ENCODE peak calls at places on chromosomes 5 and 9, in six cellular contexts. T is PC-3, X is HL-60, B is fibroblast of pulmonary artery, Z is thoracic aorta, D is transverse colon. I is an unnamed sample.

GRCh38 chr5:102583663-102584062 is 84.9 kb upstream of the SLCO6A1 start:
- DNase-seq in T (peak; percentile 74), X (no peak), B (peak; percentile 44), Z (no peak), D (no peak), I (peak; percentile 29)

GRCh38 chr5:142300677-142301076 is 24.1 kb downstream of the SPRY4 start:
- DNase-seq in T (no peak), X (no peak), B (no peak), Z (no peak), D (no peak), I (no peak)

GRCh38 chr5:180159756-180160155 is 49.3 kb downstream of the RASGEF1C start:
- DNase-seq in T (no peak), X (no peak), B (no peak), Z (no peak), D (no peak), I (no peak)

GRCh38 chr5:15009420-15009819 is 137.8 kb upstream of the ANKH start:
- DNase-seq in T (peak; percentile 98), X (no peak), B (peak; percentile 87), Z (no peak), D (no peak), I (peak; percentile 23)

GRCh38 chr9:109556061-109556460 is 58.0 kb upstream of the PTPN3 start:
- DNase-seq in T (peak; percentile 25), X (no peak), B (no peak), Z (no peak), D (no peak), I (no peak)

GRCh38 chr5:72653586-72653985 is 146.4 kb upstream of the ZNF366 start:
- DNase-seq in T (no peak), X (no peak), B (no peak), Z (no peak), D (no peak), I (peak; percentile 10)

GRCh38 chr5:133921899-133922468 is 46.4 kb downstream of the C5orf15 start:
- DNase-seq in T (no peak), X (no peak), B (no peak), Z (no peak), D (no peak), I (no peak)

GRCh38 chr9:10371824-10372223 is 241.0 kb downstream of the PTPRD start:
- DNase-seq in T (no peak), X (no peak), B (no peak), Z (no peak), D (no peak), I (no peak)

GRCh38 chr5:150411245-150411979 is 1.3 kb downstream of the CD74 start:
- DNase-seq in T (no peak), X (peak; percentile 25), B (peak; percentile 19), Z (peak; percentile 29), D (peak; percentile 74), I (no peak)

GRCh38 chr5:154196955-154197652 is 6.6 kb downstream of the GALNT10 start:
- DNase-seq in T (no peak), X (no peak), B (peak; percentile 72), Z (no peak), D (no peak), I (peak; percentile 62)

GRCh38 chr5:31853398-31854135 is 214.6 kb downstream of the PDZD2 start:
- DNase-seq in T (peak; percentile 30), X (no peak), B (no peak), Z (no peak), D (no peak), I (no peak)

GRCh38 chr9:70262948-70263347 is 4.2 kb downstream of the SMC5 start:
- DNase-seq in T (peak; percentile 15), X (no peak), B (no peak), Z (no peak), D (no peak), I (no peak)

GRCh38 chr5:150630016-150630415 is 10.4 kb upstream of the SYNPO start:
- DNase-seq in T (no peak), X (no peak), B (no peak), Z (no peak), D (no peak), I (no peak)

GRCh38 chr5:10158886-10159285 is 90.8 kb downstream of the ATPSCKMT start:
- DNase-seq in T (no peak), X (no peak), B (no peak), Z (no peak), D (no peak), I (no peak)

GRCh38 chr9:136644343-136644592 is 18.4 kb upstream of the EGFL7 start:
- DNase-seq in T (no peak), X (no peak), B (peak; percentile 73), Z (no peak), D (peak; percentile 92), I (peak; percentile 55)

GRCh38 chr5:142929602-142930001 is 159.4 kb downstream of the ARHGAP26 start:
- DNase-seq in T (no peak), X (no peak), B (peak; percentile 8), Z (no peak), D (peak; percentile 13), I (no peak)

GRCh38 chr9:93183663-93184438 is at the start of gene WNK2:
- DNase-seq in T (peak; percentile 63), X (no peak), B (no peak), Z (no peak), D (peak; percentile 67), I (no peak)

GRCh38 chr5:471750-472058 is 28.7 kb downstream of the EXOC3 start:
- DNase-seq in T (no peak), X (no peak), B (no peak), Z (no peak), D (peak; percentile 5), I (no peak)

GRCh38 chr5:173281910-173282309 is 46.3 kb downstream of the STC2 start:
- DNase-seq in T (peak; percentile 46), X (no peak), B (peak; percentile 36), Z (no peak), D (no peak), I (no peak)
- TF ChIP-seq CTCF in T (peak; percentile 56), X (no peak), B (peak; percentile 45), Z (no peak), D (no peak), I (peak; percentile 36)

GRCh38 chr9:131436386-131436785 is 42.5 kb downstream of the PRRC2B start:
- DNase-seq in T (no peak), X (no peak), B (no peak), Z (no peak), D (no peak), I (no peak)
- H3K4me3 ChIP-seq in T (no peak overlapping the region), X (no peak overlapping the region), B (no peak overlapping the region), Z (no peak overlapping the region), D (no peak overlapping the region), I (no peak overlapping the region)

DNA sequence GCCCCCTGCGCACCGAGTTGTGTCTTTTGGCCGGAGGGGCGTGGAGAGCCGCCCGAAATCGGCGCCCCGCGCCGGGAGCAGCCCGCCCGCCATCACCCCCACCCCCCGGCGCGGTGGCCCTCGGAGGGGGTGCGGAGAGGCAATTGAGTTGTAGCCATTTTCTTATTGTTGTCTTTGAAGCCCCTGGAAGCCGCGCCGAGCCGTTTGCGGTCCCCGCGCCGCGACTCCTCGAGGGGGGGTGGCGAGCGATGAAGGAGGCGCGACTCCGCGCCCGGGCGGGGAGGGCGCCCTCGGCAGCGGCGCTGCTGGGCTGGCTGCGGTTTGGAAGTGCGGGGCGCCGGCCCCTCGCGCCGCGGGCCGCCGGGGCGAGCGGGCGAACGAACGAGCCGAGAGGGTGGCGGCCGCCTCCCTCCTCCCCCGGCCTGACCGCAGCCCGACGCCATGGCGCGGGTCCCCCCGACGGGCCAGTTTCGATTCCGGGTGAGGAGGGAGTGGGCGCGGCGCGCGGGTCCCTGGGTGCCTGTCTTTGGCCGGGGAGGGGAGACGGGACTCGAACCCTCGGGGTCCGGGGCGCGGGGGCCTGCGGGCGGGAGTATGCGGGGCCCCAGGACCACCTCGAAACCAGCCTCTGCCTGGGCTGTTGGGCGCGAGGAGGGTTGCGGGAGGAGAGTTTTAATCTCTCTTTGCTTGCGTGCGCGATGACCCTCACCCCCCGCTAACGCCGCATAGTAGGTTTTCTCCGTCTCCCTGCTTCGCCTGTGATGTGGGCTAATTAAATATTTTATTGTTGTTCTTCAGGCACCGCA is 1.3 kb downstream of the TLE4 start:
- DNase-seq in T (no peak), X (no peak), B (no peak), Z (no peak), D (peak; percentile 53), I (no peak)
- TF ChIP-seq CTCF in T (no peak), X (no peak), B (no peak), Z (no peak), D (no peak), I (no peak)

GRCh38 chr9:129458155-129458661 is 162.7 kb downstream of the C9orf50 start:
- DNase-seq in T (no peak), X (peak; percentile 71), B (no peak), Z (no peak), D (peak; percentile 54), I (no peak)

GRCh38 chr9:129458663-129459549 is 162.0 kb downstream of the C9orf50 start:
- DNase-seq in T (no peak), X (peak; percentile 50), B (no peak), Z (no peak), D (peak; percentile 47), I (no peak)

GRCh38 chr9:129460323-129461261 is 160.3 kb downstream of the C9orf50 start:
- DNase-seq in T (peak; percentile 91), X (peak; percentile 99), B (peak; percentile 99), Z (peak; percentile 94), D (peak; percentile 96), I (peak; percentile 99)

GRCh38 chr9:129457325-129457779 is 163.5 kb downstream of the C9orf50 start:
- DNase-seq in T (no peak), X (no peak), B (no peak), Z (no peak), D (no peak), I (no peak)

DNA sequence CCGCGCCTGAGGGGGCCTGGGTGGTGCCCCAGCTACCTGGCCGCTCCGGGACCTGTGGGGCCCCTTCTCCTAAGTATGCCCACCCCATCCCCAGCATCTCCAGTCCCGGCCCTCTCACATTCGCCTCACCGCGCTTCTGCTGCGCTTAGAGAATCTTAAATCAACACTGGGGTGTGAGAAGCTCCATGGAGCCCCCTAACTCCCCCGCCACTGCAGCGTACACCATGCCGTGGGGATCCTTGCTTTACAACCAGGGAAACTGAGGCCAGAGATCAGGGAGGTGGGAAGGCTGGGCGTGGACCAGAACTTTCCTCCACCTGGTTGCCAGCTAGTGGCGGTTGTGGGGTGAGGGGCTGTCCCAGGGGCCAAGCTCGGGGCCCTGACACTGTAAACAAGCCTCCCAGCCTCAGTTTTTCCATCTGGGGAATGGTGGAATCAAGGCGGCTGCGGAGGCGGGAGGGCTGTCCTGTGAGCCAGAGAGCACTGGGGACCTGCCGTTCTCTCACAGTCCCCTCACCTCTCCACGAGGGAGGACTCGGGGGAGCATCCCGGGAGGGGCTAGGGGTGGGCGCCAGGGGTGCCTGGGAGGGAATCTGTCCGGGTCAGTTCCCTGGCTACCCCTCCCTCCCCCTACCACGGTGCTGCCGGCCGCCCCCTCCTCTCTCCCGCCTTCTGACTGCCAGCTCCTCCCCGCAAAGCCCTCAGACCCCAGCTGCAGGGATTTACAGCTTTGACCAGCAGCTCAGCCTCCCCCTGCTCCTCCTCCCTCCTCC is 161.2 kb downstream of the C9orf50 start:
- DNase-seq in T (no peak), X (no peak), B (no peak), Z (no peak), D (peak; percentile 33), I (no peak)
- H3K4me3 ChIP-seq in T (no peak overlapping the region), X (no peak overlapping the region), B (no peak overlapping the region), Z (peak overlapping the region; percentile 61), D (no peak overlapping the region), I (no peak overlapping the region)

GRCh38 chr5:135745897-135746500 is 88.5 kb upstream of the SLC25A48 start:
- DNase-seq in T (no peak), X (no peak), B (no peak), Z (no peak), D (no peak), I (no peak)
- TF ChIP-seq CTCF in T (no peak), X (no peak), B (no peak), Z (no peak), D (no peak), I (no peak)

I was measured in AG10803.